ENCODE peak calls at places on chromosomes 4 and X, in four cellular contexts. A, F, K and X are unnamed samples. For H3K9me3, the result is how much of the 10 kb centered on the place peaks cover.

GRCh38 chr4:85147481-85148076 is 181.1 kb upstream of the WDFY3 start:
- DNase-seq in K (peak), F (peak), A (peak), X (peak)

GRCh38 chr4:125650557-125650956 is 335.8 kb downstream of the FAT4 start:
- DNase-seq in F (no peak), A (no peak), K (no peak), X (no peak)

GRCh38 chr4:152074573-152074972 is 313.8 kb upstream of the GATB start:
- DNase-seq in K (no peak), A (no peak), F (no peak), X (no peak)

GRCh38 chrX:111823703-111824102 is 52.3 kb upstream of the TRPC5OS start:
- DNase-seq in F (no peak), K (no peak), A (no peak), X (no peak)

GRCh38 chr4:120406960-120407359 is 340.3 kb upstream of the MAD2L1 start:
- DNase-seq in F (no peak), A (no peak), K (no peak), X (no peak)

GRCh38 chr4:165765053-165765452 is 108.0 kb upstream of the TLL1 start:
- DNase-seq in A (no peak), K (no peak), F (no peak), X (no peak)

GRCh38 chrX:104359124-104359523 is 104.4 kb upstream of the ESX1 start:
- DNase-seq in A (no peak), K (no peak), F (peak), X (no peak)

GRCh38 chr4:143381171-143382118 is 44.8 kb downstream of the GAB1 start:
- DNase-seq in F (no peak), A (peak), K (peak), X (peak)

GRCh38 chrX:19760841-19761512 is 126.4 kb downstream of the SH3KBP1 start:
- DNase-seq in F (no peak), K (no peak), A (no peak), X (no peak)

GRCh38 chr4:70511365-70511764 is 7.0 kb upstream of the AMTN start:
- DNase-seq in A (no peak), F (no peak), K (no peak), X (no peak)

GRCh38 chr4:25680580-25680979 is 24.9 kb downstream of the SLC34A2 start:
- DNase-seq in K (no peak), A (no peak), F (no peak), X (no peak)

GRCh38 chr4:7320413-7320812 is 114.3 kb downstream of the PSAPL1 start:
- DNase-seq in K (no peak), A (no peak), F (no peak), X (no peak)

GRCh38 chr4:95232358-95233156 is 316.2 kb downstream of the UNC5C start:
- DNase-seq in A (no peak), F (no peak), K (no peak), X (no peak)

GRCh38 chrX:39627257-39627656 is 470.5 kb downstream of the BCOR start:
- DNase-seq in K (no peak), F (no peak), A (no peak), X (no peak)

GRCh38 chr4:144733566-144733965 is 87.6 kb downstream of the HHIP start:
- DNase-seq in K (no peak), F (no peak), A (no peak), X (no peak)

GRCh38 chr4:93267747-93268146 is 560.8 kb upstream of the ATOH1 start:
- DNase-seq in K (no peak), F (no peak), A (no peak), X (no peak)

GRCh38 chr4:109072595-109072994 is 229.9 kb downstream of the COL25A1 start:
- DNase-seq in A (no peak), F (peak), K (no peak), X (no peak)

DNA sequence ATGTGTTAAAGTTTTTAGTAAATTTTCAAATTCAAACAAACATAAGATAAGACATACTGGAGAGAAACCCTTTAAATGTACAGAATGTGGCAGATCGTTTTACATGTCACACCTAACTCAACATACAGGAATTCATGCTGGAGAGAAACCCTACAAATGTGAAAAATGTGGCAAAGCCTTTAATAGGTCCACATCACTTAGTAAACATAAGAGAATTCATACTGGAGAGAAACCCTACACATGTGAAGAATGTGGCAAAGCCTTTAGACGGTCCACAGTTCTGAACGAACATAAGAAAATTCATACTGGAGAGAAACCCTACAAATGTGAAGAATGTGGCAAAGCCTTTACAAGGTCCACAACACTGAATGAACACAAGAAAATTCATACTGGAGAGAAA is 32.8 kb downstream of the ZNF595 start:
- DNase-seq in F (no peak), K (no peak), A (no peak), X (no peak)
- H3K9me3 ChIP-seq in F (under half), K (under half), A (half or more), X (under half)

GRCh38 chr4:30269850-30270249 is 450.3 kb upstream of the PCDH7 start:
- DNase-seq in K (no peak), A (no peak), F (no peak), X (no peak)
- H3K9me3 ChIP-seq in K (under half), A (under half), F (under half), X (under half)

DNA sequence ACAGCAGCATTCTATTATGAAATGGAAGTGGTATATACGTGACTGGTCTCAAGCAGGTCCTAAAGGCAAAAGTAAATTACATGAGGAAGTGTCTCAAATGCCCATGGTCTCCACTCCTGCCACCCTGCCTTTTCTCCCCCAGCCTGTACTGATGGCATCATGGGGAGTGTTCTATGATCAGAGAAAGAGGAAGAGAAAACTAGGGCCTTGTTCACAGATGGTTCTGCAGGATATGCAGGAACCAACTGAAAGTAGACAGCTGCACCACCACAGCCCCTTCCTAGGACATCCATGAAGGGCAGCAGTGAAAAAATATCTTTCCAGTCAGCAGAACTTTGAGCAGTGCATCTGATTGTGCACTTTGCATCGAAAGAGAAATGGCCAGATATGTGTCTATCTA is 901.5 kb downstream of the ARAP2 start:
- DNase-seq in F (no peak), A (no peak), K (no peak), X (no peak)
- H3K9me3 ChIP-seq in F (under half), A (under half), K (under half), X (under half)

GRCh38 chr4:4792516-4792915 is 66.9 kb upstream of the MSX1 start:
- DNase-seq in A (no peak), F (no peak), K (no peak), X (no peak)
- H3K9me3 ChIP-seq in A (under half), F (under half), K (under half), X (under half)

GRCh38 chrX:56314334-56314733 is 82.2 kb downstream of the KLF8 start:
- DNase-seq in F (peak), K (no peak), A (no peak), X (peak)
- H3K9me3 ChIP-seq in F (under half), K (under half), A (under half), X (under half)

GRCh38 chrX:76555816-76556215 is 128.3 kb downstream of the MAGEE1 start:
- DNase-seq in F (no peak), K (no peak), A (no peak), X (peak)

GRCh38 chrX:76550016-76550415 is 122.5 kb downstream of the MAGEE1 start:
- DNase-seq in K (no peak), A (no peak), F (no peak), X (no peak)

GRCh38 chrX:76555269-76555668 is 127.8 kb downstream of the MAGEE1 start:
- DNase-seq in F (no peak), A (no peak), K (no peak), X (no peak)
- H3K9me3 ChIP-seq in F (under half), A (under half), K (under half), X (under half)

GRCh38 chrX:1086444-1087409 is 125.7 kb downstream of the CRLF2 start:
- DNase-seq in A (no peak), K (no peak), F (no peak), X (no peak)
- H3K9me3 ChIP-seq in A (under half), K (under half), F (under half), X (under half)